ENCODE peak calls at places on chromosome 18, in ten cellular contexts. K is right cardiac atrium; J is lower leg skin; B is PC-3; T is transverse colon; I is effector memory CD4-positive, alpha-beta T cell; N is mesendoderm; U is AG09309; C is K562; E is uterus. X is an unnamed sample.

GRCh38 chr18:31497711-31498449 is at the start of gene DSG2:
- DNase-seq in T (peak), U (no peak), N (peak), B (peak), I (no peak), K (peak), J (peak), C (peak), E (peak), X (no peak)

GRCh38 chr18:79940126-79940813 is 11.2 kb downstream of the SLC66A2 start:
- DNase-seq in U (no peak), N (no peak), E (no peak), I (no peak), K (no peak), J (peak), B (no peak), C (no peak), T (peak), X (no peak)

GRCh38 chr18:39561136-39561535 is 1995.5 kb upstream of the CELF4 start:
- DNase-seq in T (no peak), N (no peak), B (no peak), J (no peak), K (no peak), I (no peak), U (no peak), C (no peak), E (no peak), X (no peak)

GRCh38 chr18:37429768-37430167 is 135.8 kb downstream of the CELF4 start:
- DNase-seq in N (peak), I (no peak), E (no peak), J (no peak), B (no peak), K (no peak), C (peak), U (no peak), T (no peak), X (no peak)

GRCh38 chr18:23237524-23238151 is 102.4 kb downstream of the CABLES1 start:
- DNase-seq in N (peak), I (no peak), E (peak), T (peak), U (no peak), C (no peak), K (peak), B (no peak), J (peak), X (no peak)

GRCh38 chr18:74768096-74768495 is 170.4 kb downstream of the ZNF407 start:
- DNase-seq in T (no peak), N (no peak), K (no peak), U (no peak), C (no peak), B (no peak), E (no peak), J (no peak), I (no peak), X (no peak)

GRCh38 chr18:77130229-77131099 is 2.1 kb downstream of the MBP start:
- DNase-seq in N (no peak), C (peak), T (no peak), B (no peak), U (no peak), J (peak), K (no peak), I (no peak), E (no peak), X (no peak)

GRCh38 chr18:63376493-63377053 is 9.6 kb upstream of the KDSR start:
- DNase-seq in J (no peak), K (no peak), U (peak), B (no peak), T (no peak), N (no peak), E (no peak), I (no peak), C (no peak), X (no peak)

GRCh38 chr18:70469916-70470315 is 181.1 kb downstream of the SOCS6 start:
- DNase-seq in T (no peak), K (no peak), E (no peak), I (no peak), J (no peak), B (no peak), C (no peak), U (no peak), N (peak), X (no peak)

GRCh38 chr18:31581498-31582197 is 10.0 kb upstream of the TTR start:
- DNase-seq in U (peak), E (no peak), J (no peak), I (no peak), N (peak), C (no peak), B (peak), T (no peak), K (no peak), X (no peak)

GRCh38 chr18:59623456-59624383 is 73.5 kb downstream of the CCBE1 start:
- DNase-seq in I (no peak), C (no peak), T (no peak), J (no peak), U (no peak), E (peak), B (peak), N (no peak), K (no peak), X (no peak)

GRCh38 chr18:23629444-23629946 is 33.2 kb downstream of the ANKRD29 start:
- DNase-seq in B (peak), C (no peak), K (no peak), U (no peak), E (no peak), I (no peak), N (no peak), T (peak), J (no peak), X (peak)

GRCh38 chr18:46477425-46478011 is 179.5 kb downstream of the LOXHD1 start:
- DNase-seq in B (no peak), U (no peak), T (no peak), K (no peak), C (no peak), N (no peak), J (peak), I (no peak), E (no peak), X (no peak)

GRCh38 chr18:46660955-46661749 is 4.1 kb upstream of the LOXHD1 start:
- DNase-seq in B (no peak), N (peak), U (no peak), I (no peak), K (no peak), C (no peak), J (no peak), E (no peak), T (no peak), X (no peak)

DNA sequence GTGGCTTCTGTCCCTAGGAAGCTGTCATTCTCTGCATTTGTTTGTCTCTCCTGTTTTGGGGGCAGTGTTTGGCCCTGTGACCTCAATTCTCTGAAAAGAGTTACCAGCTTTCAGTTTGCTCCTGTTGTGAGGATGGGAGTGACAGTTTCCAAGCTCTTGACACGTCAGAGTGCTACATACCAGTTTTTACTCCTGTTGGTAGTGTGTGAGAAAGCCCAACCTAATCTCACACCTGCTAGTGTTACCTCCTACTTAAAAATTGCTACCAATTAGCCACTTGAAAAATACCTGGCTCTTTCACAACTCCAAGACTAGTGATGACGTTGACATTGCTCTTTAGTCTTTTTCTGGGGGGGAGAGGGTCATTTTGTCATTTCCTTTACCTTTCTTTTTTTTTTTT is 14.1 kb downstream of the SKA1 start:
- DNase-seq in T (no peak), E (no peak), U (no peak), B (no peak), K (no peak), C (no peak), I (no peak), J (no peak), N (no peak), X (no peak)
- H3K4me3 ChIP-seq in T (no peak), E (no peak), U (no peak), B (no peak), K (no peak), C (no peak), I (no peak), J (no peak), N (no peak), X (no peak)

DNA sequence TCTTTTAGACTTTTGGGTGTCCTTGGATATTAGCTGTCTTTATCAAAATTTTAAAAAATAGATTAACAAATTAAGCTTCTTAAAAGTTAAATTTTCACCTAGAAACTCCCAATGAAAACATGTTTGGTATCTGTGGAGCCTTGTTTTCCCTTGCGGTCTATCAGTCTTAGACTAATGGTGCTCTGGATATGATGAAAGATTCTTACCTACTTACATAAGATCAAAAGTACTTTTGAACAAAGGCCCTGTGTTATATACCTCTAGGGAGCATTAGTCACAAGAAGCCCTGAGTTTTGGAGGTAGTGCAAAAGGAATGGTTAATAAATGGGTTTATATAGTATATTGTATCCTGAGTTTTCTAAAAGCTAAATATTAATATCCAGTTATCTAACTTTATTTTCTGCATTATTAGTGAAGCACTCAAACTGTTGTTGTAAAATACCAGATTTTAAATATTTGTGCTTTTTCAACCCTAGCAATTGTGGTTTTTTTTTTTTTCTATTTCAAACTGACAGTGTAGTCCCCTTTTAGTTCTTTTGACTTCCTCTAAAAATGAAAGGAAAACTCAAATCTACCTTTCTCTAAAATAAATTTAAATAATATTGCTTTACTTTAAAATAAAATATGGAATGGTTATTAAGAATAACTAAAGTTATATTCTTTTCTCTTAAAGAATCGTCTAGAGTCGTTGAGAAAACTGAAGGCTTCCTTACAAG is 18.1 kb downstream of the NDC80 start:
- DNase-seq in N (peak), J (no peak), I (no peak), T (no peak), C (no peak), U (no peak), E (no peak), B (peak), K (no peak), X (no peak)
- H3K4me3 ChIP-seq in N (no peak), J (no peak), I (peak), T (no peak), C (no peak), U (no peak), E (peak), B (no peak), K (no peak), X (no peak)

DNA sequence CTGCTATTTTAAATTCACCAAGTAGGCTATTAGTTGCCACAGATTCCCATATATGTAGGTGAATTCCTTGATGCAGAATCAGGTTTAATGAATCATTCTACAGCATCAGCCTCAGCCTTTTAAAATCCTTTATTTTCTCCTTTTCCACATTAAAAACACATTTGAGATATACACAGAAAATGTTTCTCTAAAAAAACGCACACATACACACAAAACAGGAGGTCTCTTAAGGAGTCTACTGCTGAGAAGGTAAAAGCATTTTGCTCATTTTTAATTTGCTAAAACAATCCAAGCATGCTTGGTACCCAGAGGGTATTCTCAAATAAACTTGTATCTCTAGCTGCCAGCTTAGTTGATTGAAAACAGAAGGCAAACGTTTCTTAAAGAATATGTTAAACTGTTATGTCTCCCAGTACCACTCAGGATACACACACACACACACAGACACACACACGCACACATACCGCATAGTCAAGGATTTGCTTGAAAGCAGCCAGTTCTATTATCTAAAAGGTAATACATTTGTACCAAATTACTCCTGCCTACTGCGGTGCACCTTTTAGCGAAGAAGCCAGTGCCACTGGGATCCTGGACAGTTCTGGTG is 106.8 kb upstream of the KCTD1 start:
- DNase-seq in J (no peak), K (no peak), N (no peak), C (no peak), E (no peak), T (no peak), U (no peak), I (no peak), B (no peak), X (no peak)
- H3K4me3 ChIP-seq in J (no peak), K (peak), N (peak), C (no peak), E (peak), T (no peak), U (peak), I (no peak), B (peak), X (peak)

GRCh38 chr18:11993264-11993916 is 12.1 kb downstream of the IMPA2 start:
- DNase-seq in T (no peak), I (no peak), U (no peak), C (no peak), N (no peak), E (no peak), B (no peak), K (no peak), J (no peak), X (no peak)
- H3K4me3 ChIP-seq in T (no peak), I (no peak), U (no peak), C (no peak), N (no peak), E (no peak), B (no peak), K (no peak), J (no peak), X (no peak)

GRCh38 chr18:54530285-54530684 is 60.8 kb upstream of the DYNAP start:
- DNase-seq in I (no peak), J (no peak), U (no peak), B (no peak), C (no peak), N (no peak), K (no peak), E (no peak), T (no peak), X (no peak)
- H3K4me3 ChIP-seq in I (no peak), J (no peak), U (no peak), B (no peak), C (no peak), N (no peak), K (no peak), E (no peak), T (no peak), X (no peak)

GRCh38 chr18:9659499-9660387 is 45.4 kb upstream of the PPP4R1 start:
- DNase-seq in T (no peak), J (no peak), C (no peak), K (no peak), N (no peak), U (no peak), E (no peak), I (no peak), B (no peak), X (no peak)

GRCh38 chr18:9661564-9661963 is 46.5 kb upstream of the RAB31 start:
- DNase-seq in B (peak), C (peak), T (no peak), N (peak), J (no peak), U (no peak), K (no peak), I (no peak), E (no peak), X (no peak)

GRCh38 chr18:9653390-9653789 is 39.0 kb upstream of the PPP4R1 start:
- DNase-seq in J (peak), I (no peak), C (no peak), T (no peak), E (peak), U (no peak), K (peak), B (peak), N (no peak), X (no peak)

GRCh38 chr18:9663377-9663776 is 44.7 kb upstream of the RAB31 start:
- DNase-seq in I (no peak), C (peak), E (no peak), K (no peak), T (no peak), B (no peak), J (no peak), N (no peak), U (no peak), X (no peak)

DNA sequence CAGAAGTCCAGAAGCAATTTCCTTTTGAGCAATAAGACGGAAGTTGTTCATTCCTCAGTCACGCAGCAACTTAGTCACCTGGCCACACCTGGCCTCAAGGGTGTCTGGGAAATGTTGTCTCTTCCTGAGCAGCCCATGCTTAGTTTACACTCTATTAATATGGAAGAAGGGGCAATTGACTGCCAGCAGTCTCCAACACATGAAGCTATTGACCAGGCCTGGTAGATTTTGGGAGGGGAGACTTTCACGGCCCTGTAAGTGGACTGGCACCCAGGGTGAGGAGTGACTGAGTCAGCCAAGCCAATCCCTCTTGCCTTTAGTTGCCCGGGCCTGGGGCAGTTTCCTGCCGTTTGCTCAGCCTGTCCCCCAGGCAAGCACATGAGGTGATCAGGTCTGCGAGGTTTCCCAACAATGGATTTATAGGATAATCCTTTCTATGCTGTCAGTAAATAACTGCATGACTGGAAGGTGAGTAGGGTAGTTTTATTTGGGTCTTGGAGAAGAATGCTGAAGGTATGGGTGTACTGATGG is 43.8 kb upstream of the PPP4R1 start:
- DNase-seq in K (no peak), N (no peak), I (no peak), E (no peak), B (peak), J (no peak), T (no peak), U (no peak), C (no peak), X (no peak)
- H3K4me3 ChIP-seq in K (no peak), N (no peak), I (no peak), E (no peak), B (peak), J (no peak), T (no peak), U (no peak), C (no peak), X (no peak)

DNA sequence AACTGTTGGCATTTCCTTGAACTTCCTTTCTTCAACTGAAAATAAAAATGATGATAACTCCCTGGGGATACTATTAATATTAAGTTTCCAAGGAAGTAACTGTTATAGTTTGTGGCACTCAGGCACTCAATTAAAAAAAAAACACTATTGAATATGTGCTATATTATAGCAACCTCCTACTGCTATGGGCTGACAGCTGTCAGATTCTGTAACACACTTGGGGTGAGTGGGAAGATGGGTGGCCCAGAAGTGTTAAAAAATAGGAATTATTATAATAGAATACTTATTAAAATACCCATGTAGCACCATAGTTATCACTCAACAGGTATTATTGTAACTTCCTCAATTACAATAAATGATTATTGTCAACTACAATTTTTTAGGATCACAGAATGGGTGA is 130.9 kb downstream of the RNF152 start:
- DNase-seq in I (no peak), N (no peak), T (no peak), E (no peak), J (no peak), C (no peak), K (no peak), B (no peak), U (no peak), X (no peak)
- H3K4me3 ChIP-seq in I (no peak), N (no peak), T (no peak), E (no peak), J (no peak), C (no peak), K (no peak), B (no peak), U (no peak), X (no peak)